ENCODE peak calls at places on chromosomes 1 and 21, in eight cellular contexts. One of them, this sample, is unnamed.

GRCh38 chr1:156419863-156420208 is 50.8 kb downstream of the RHBG start:
- DNase-seq in spleen: no peak
- DNase-seq in ELF-1: peak
- DNase-seq in endothelial cell: peak
- DNase-seq in HS-5: no peak
- DNase-seq in ecto neural progenitor cell: peak
- DNase-seq in activated CD8-positive, alpha-beta memory T cell treated with anti-CD3 and anti-CD28 coated beads for 48 hours: no peak
- DNase-seq in activated T-cell treated with anti-CD3 and anti-CD28 coated beads, Interleukin-2, amount 50 U/mL, for 1 hour: peak
- DNase-seq in this sample: peak

GRCh38 chr1:194104247-194104844 is 917.9 kb upstream of the B3GALT2 start:
- DNase-seq in activated CD8-positive, alpha-beta memory T cell treated with anti-CD3 and anti-CD28 coated beads for 48 hours: no peak
- DNase-seq in ELF-1: no peak
- DNase-seq in endothelial cell: no peak
- DNase-seq in spleen: peak
- DNase-seq in activated T-cell treated with anti-CD3 and anti-CD28 coated beads, Interleukin-2, amount 50 U/mL, for 1 hour: no peak
- DNase-seq in HS-5: no peak
- DNase-seq in ecto neural progenitor cell: no peak
- DNase-seq in this sample: no peak

GRCh38 chr21:43331962-43332458 is 94.9 kb downstream of the SIK1 start:
- DNase-seq in activated T-cell treated with anti-CD3 and anti-CD28 coated beads, Interleukin-2, amount 50 U/mL, for 1 hour: no peak
- DNase-seq in ELF-1: no peak
- DNase-seq in endothelial cell: no peak
- DNase-seq in activated CD8-positive, alpha-beta memory T cell treated with anti-CD3 and anti-CD28 coated beads for 48 hours: no peak
- DNase-seq in HS-5: no peak
- DNase-seq in ecto neural progenitor cell: no peak
- DNase-seq in spleen: no peak
- DNase-seq in this sample: peak

GRCh38 chr1:4375812-4376211 is 278.6 kb upstream of the AJAP1 start:
- DNase-seq in activated T-cell treated with anti-CD3 and anti-CD28 coated beads, Interleukin-2, amount 50 U/mL, for 1 hour: no peak
- DNase-seq in activated CD8-positive, alpha-beta memory T cell treated with anti-CD3 and anti-CD28 coated beads for 48 hours: no peak
- DNase-seq in spleen: no peak
- DNase-seq in ELF-1: no peak
- DNase-seq in endothelial cell: no peak
- DNase-seq in ecto neural progenitor cell: no peak
- DNase-seq in HS-5: no peak
- DNase-seq in this sample: no peak

GRCh38 chr1:25810341-25811299 is 9.1 kb upstream of the MTFR1L start:
- DNase-seq in endothelial cell: peak
- DNase-seq in spleen: peak
- DNase-seq in activated T-cell treated with anti-CD3 and anti-CD28 coated beads, Interleukin-2, amount 50 U/mL, for 1 hour: peak
- DNase-seq in ELF-1: peak
- DNase-seq in activated CD8-positive, alpha-beta memory T cell treated with anti-CD3 and anti-CD28 coated beads for 48 hours: peak
- DNase-seq in HS-5: no peak
- DNase-seq in ecto neural progenitor cell: peak
- DNase-seq in this sample: peak

GRCh38 chr1:89843279-89844121 is 22.7 kb downstream of the LRRC8D start:
- DNase-seq in ecto neural progenitor cell: peak
- DNase-seq in endothelial cell: peak
- DNase-seq in activated CD8-positive, alpha-beta memory T cell treated with anti-CD3 and anti-CD28 coated beads for 48 hours: peak
- DNase-seq in activated T-cell treated with anti-CD3 and anti-CD28 coated beads, Interleukin-2, amount 50 U/mL, for 1 hour: peak
- DNase-seq in ELF-1: peak
- DNase-seq in spleen: peak
- DNase-seq in HS-5: no peak
- DNase-seq in this sample: peak

GRCh38 chr21:14942801-14943490 is 121.9 kb downstream of the NRIP1 start:
- DNase-seq in HS-5: no peak
- DNase-seq in activated CD8-positive, alpha-beta memory T cell treated with anti-CD3 and anti-CD28 coated beads for 48 hours: no peak
- DNase-seq in spleen: no peak
- DNase-seq in ecto neural progenitor cell: no peak
- DNase-seq in ELF-1: no peak
- DNase-seq in activated T-cell treated with anti-CD3 and anti-CD28 coated beads, Interleukin-2, amount 50 U/mL, for 1 hour: no peak
- DNase-seq in endothelial cell: no peak
- DNase-seq in this sample: peak

GRCh38 chr1:112729909-112730308 is 14.8 kb upstream of the PPM1J start:
- DNase-seq in ELF-1: no peak
- DNase-seq in endothelial cell: no peak
- DNase-seq in ecto neural progenitor cell: no peak
- DNase-seq in spleen: no peak
- DNase-seq in activated CD8-positive, alpha-beta memory T cell treated with anti-CD3 and anti-CD28 coated beads for 48 hours: no peak
- DNase-seq in activated T-cell treated with anti-CD3 and anti-CD28 coated beads, Interleukin-2, amount 50 U/mL, for 1 hour: no peak
- DNase-seq in HS-5: no peak
- DNase-seq in this sample: no peak

GRCh38 chr1:208524376-208524775 is 280.2 kb upstream of the PLXNA2 start:
- DNase-seq in ELF-1: no peak
- DNase-seq in activated T-cell treated with anti-CD3 and anti-CD28 coated beads, Interleukin-2, amount 50 U/mL, for 1 hour: no peak
- DNase-seq in ecto neural progenitor cell: no peak
- DNase-seq in activated CD8-positive, alpha-beta memory T cell treated with anti-CD3 and anti-CD28 coated beads for 48 hours: no peak
- DNase-seq in HS-5: no peak
- DNase-seq in spleen: no peak
- DNase-seq in endothelial cell: no peak
- DNase-seq in this sample: no peak

GRCh38 chr1:206551985-206552325 is 44.6 kb downstream of the RASSF5 start:
- DNase-seq in HS-5: no peak
- DNase-seq in spleen: peak
- DNase-seq in ELF-1: no peak
- DNase-seq in activated CD8-positive, alpha-beta memory T cell treated with anti-CD3 and anti-CD28 coated beads for 48 hours: no peak
- DNase-seq in activated T-cell treated with anti-CD3 and anti-CD28 coated beads, Interleukin-2, amount 50 U/mL, for 1 hour: peak
- DNase-seq in endothelial cell: no peak
- DNase-seq in ecto neural progenitor cell: no peak
- DNase-seq in this sample: no peak

GRCh38 chr1:5562331-5562730 is 429.9 kb downstream of the NPHP4 start:
- DNase-seq in ELF-1: no peak
- DNase-seq in activated CD8-positive, alpha-beta memory T cell treated with anti-CD3 and anti-CD28 coated beads for 48 hours: no peak
- DNase-seq in ecto neural progenitor cell: no peak
- DNase-seq in activated T-cell treated with anti-CD3 and anti-CD28 coated beads, Interleukin-2, amount 50 U/mL, for 1 hour: no peak
- DNase-seq in endothelial cell: no peak
- DNase-seq in HS-5: no peak
- DNase-seq in spleen: no peak
- DNase-seq in this sample: no peak

GRCh38 chr1:110130113-110130591 is 17.9 kb downstream of the UBL4B start:
- DNase-seq in HS-5: no peak
- DNase-seq in activated T-cell treated with anti-CD3 and anti-CD28 coated beads, Interleukin-2, amount 50 U/mL, for 1 hour: no peak
- DNase-seq in activated CD8-positive, alpha-beta memory T cell treated with anti-CD3 and anti-CD28 coated beads for 48 hours: no peak
- DNase-seq in ecto neural progenitor cell: no peak
- DNase-seq in ELF-1: peak
- DNase-seq in spleen: peak
- DNase-seq in endothelial cell: no peak
- DNase-seq in this sample: no peak

GRCh38 chr21:14685568-14685967 is 139.5 kb upstream of the SAMSN1 start:
- DNase-seq in endothelial cell: no peak
- DNase-seq in HS-5: no peak
- DNase-seq in ELF-1: no peak
- DNase-seq in activated CD8-positive, alpha-beta memory T cell treated with anti-CD3 and anti-CD28 coated beads for 48 hours: no peak
- DNase-seq in activated T-cell treated with anti-CD3 and anti-CD28 coated beads, Interleukin-2, amount 50 U/mL, for 1 hour: no peak
- DNase-seq in ecto neural progenitor cell: no peak
- DNase-seq in spleen: no peak
- DNase-seq in this sample: no peak

GRCh38 chr21:43921602-43921978 is 56.6 kb downstream of the AGPAT3 start:
- DNase-seq in endothelial cell: no peak
- DNase-seq in activated CD8-positive, alpha-beta memory T cell treated with anti-CD3 and anti-CD28 coated beads for 48 hours: peak
- DNase-seq in ecto neural progenitor cell: no peak
- DNase-seq in HS-5: no peak
- DNase-seq in activated T-cell treated with anti-CD3 and anti-CD28 coated beads, Interleukin-2, amount 50 U/mL, for 1 hour: peak
- DNase-seq in ELF-1: peak
- DNase-seq in spleen: no peak
- DNase-seq in this sample: no peak

GRCh38 chr1:205965039-205965630 is 21.9 kb upstream of the SLC26A9 start:
- DNase-seq in ELF-1: no peak
- DNase-seq in spleen: no peak
- DNase-seq in endothelial cell: no peak
- DNase-seq in ecto neural progenitor cell: no peak
- DNase-seq in activated T-cell treated with anti-CD3 and anti-CD28 coated beads, Interleukin-2, amount 50 U/mL, for 1 hour: no peak
- DNase-seq in activated CD8-positive, alpha-beta memory T cell treated with anti-CD3 and anti-CD28 coated beads for 48 hours: no peak
- DNase-seq in HS-5: no peak
- DNase-seq in this sample: no peak

GRCh38 chr1:79899914-79900313 is 893.4 kb upstream of the ADGRL4 start:
- DNase-seq in activated CD8-positive, alpha-beta memory T cell treated with anti-CD3 and anti-CD28 coated beads for 48 hours: no peak
- DNase-seq in activated T-cell treated with anti-CD3 and anti-CD28 coated beads, Interleukin-2, amount 50 U/mL, for 1 hour: no peak
- DNase-seq in ecto neural progenitor cell: no peak
- DNase-seq in endothelial cell: no peak
- DNase-seq in ELF-1: no peak
- DNase-seq in spleen: no peak
- DNase-seq in HS-5: peak
- DNase-seq in this sample: no peak

GRCh38 chr1:166062695-166063094 is 104.1 kb downstream of the FAM78B start:
- DNase-seq in HS-5: no peak
- DNase-seq in spleen: no peak
- DNase-seq in ELF-1: no peak
- DNase-seq in activated T-cell treated with anti-CD3 and anti-CD28 coated beads, Interleukin-2, amount 50 U/mL, for 1 hour: no peak
- DNase-seq in activated CD8-positive, alpha-beta memory T cell treated with anti-CD3 and anti-CD28 coated beads for 48 hours: no peak
- DNase-seq in endothelial cell: no peak
- DNase-seq in ecto neural progenitor cell: no peak
- DNase-seq in this sample: no peak

GRCh38 chr1:32494196-32494595 is 29.3 kb downstream of the ZBTB8B start:
- DNase-seq in endothelial cell: no peak
- DNase-seq in spleen: no peak
- DNase-seq in HS-5: no peak
- DNase-seq in ecto neural progenitor cell: no peak
- DNase-seq in activated CD8-positive, alpha-beta memory T cell treated with anti-CD3 and anti-CD28 coated beads for 48 hours: no peak
- DNase-seq in ELF-1: peak
- DNase-seq in activated T-cell treated with anti-CD3 and anti-CD28 coated beads, Interleukin-2, amount 50 U/mL, for 1 hour: no peak
- DNase-seq in this sample: peak

GRCh38 chr1:162612606-162613400 is 19.5 kb upstream of the DDR2 start:
- DNase-seq in HS-5: no peak
- DNase-seq in activated T-cell treated with anti-CD3 and anti-CD28 coated beads, Interleukin-2, amount 50 U/mL, for 1 hour: no peak
- DNase-seq in activated CD8-positive, alpha-beta memory T cell treated with anti-CD3 and anti-CD28 coated beads for 48 hours: no peak
- DNase-seq in endothelial cell: no peak
- DNase-seq in ecto neural progenitor cell: no peak
- DNase-seq in ELF-1: no peak
- DNase-seq in spleen: no peak
- DNase-seq in this sample: no peak

GRCh38 chr21:41024341-41025056 is 143.5 kb upstream of the BACE2 start:
- DNase-seq in ELF-1: peak
- DNase-seq in ecto neural progenitor cell: no peak
- DNase-seq in endothelial cell: no peak
- DNase-seq in activated CD8-positive, alpha-beta memory T cell treated with anti-CD3 and anti-CD28 coated beads for 48 hours: no peak
- DNase-seq in HS-5: no peak
- DNase-seq in activated T-cell treated with anti-CD3 and anti-CD28 coated beads, Interleukin-2, amount 50 U/mL, for 1 hour: no peak
- DNase-seq in spleen: no peak
- DNase-seq in this sample: no peak

GRCh38 chr1:49356594-49356993 is 579.9 kb upstream of the BEND5 start:
- DNase-seq in HS-5: no peak
- DNase-seq in spleen: no peak
- DNase-seq in ecto neural progenitor cell: no peak
- DNase-seq in activated CD8-positive, alpha-beta memory T cell treated with anti-CD3 and anti-CD28 coated beads for 48 hours: no peak
- DNase-seq in endothelial cell: no peak
- DNase-seq in activated T-cell treated with anti-CD3 and anti-CD28 coated beads, Interleukin-2, amount 50 U/mL, for 1 hour: no peak
- DNase-seq in ELF-1: peak
- DNase-seq in this sample: no peak

GRCh38 chr1:242055921-242056320 is 57.0 kb upstream of the MAP1LC3C start:
- DNase-seq in activated CD8-positive, alpha-beta memory T cell treated with anti-CD3 and anti-CD28 coated beads for 48 hours: no peak
- DNase-seq in endothelial cell: no peak
- DNase-seq in spleen: no peak
- DNase-seq in ELF-1: no peak
- DNase-seq in HS-5: no peak
- DNase-seq in ecto neural progenitor cell: no peak
- DNase-seq in activated T-cell treated with anti-CD3 and anti-CD28 coated beads, Interleukin-2, amount 50 U/mL, for 1 hour: no peak
- DNase-seq in this sample: no peak

GRCh38 chr1:151511636-151512215 is 539 bp downstream of the CGN start:
- DNase-seq in ELF-1: peak
- DNase-seq in endothelial cell: peak
- DNase-seq in ecto neural progenitor cell: peak
- DNase-seq in activated CD8-positive, alpha-beta memory T cell treated with anti-CD3 and anti-CD28 coated beads for 48 hours: peak
- DNase-seq in HS-5: no peak
- DNase-seq in activated T-cell treated with anti-CD3 and anti-CD28 coated beads, Interleukin-2, amount 50 U/mL, for 1 hour: no peak
- DNase-seq in spleen: no peak
- DNase-seq in this sample: peak

GRCh38 chr1:32754282-32755097 is 51.9 kb upstream of the SYNC start:
- DNase-seq in spleen: no peak
- DNase-seq in activated T-cell treated with anti-CD3 and anti-CD28 coated beads, Interleukin-2, amount 50 U/mL, for 1 hour: no peak
- DNase-seq in HS-5: no peak
- DNase-seq in ecto neural progenitor cell: peak
- DNase-seq in ELF-1: peak
- DNase-seq in endothelial cell: no peak
- DNase-seq in activated CD8-positive, alpha-beta memory T cell treated with anti-CD3 and anti-CD28 coated beads for 48 hours: no peak
- DNase-seq in this sample: no peak

GRCh38 chr1:2567083-2567679 is 11.0 kb downstream of the TNFRSF14 start:
- DNase-seq in ELF-1: no peak
- DNase-seq in HS-5: no peak
- DNase-seq in activated CD8-positive, alpha-beta memory T cell treated with anti-CD3 and anti-CD28 coated beads for 48 hours: no peak
- DNase-seq in ecto neural progenitor cell: no peak
- DNase-seq in spleen: no peak
- DNase-seq in activated T-cell treated with anti-CD3 and anti-CD28 coated beads, Interleukin-2, amount 50 U/mL, for 1 hour: no peak
- DNase-seq in endothelial cell: no peak
- DNase-seq in this sample: no peak